ENCODE peak calls at places on chromosome 2, in ten cellular contexts. S is SK-N-SH; V is vagina; Z is HCT116; L is heart left ventricle; Y is CD8-positive, alpha-beta T cell; W is Peyer's patch; I is neural progenitor cell; C is effector memory CD4-positive, alpha-beta T cell; T is uterus. B is an unnamed sample.

GRCh38 chr2:110735366-110735765 is 3.0 kb downstream of the ACOXL start:
- DNase-seq in S (no peak), V (no peak), Z (no peak), L (no peak), Y (no peak), W (no peak), I (no peak), C (no peak), T (no peak), B (no peak)

GRCh38 chr2:221731432-221731831 is 159.3 kb upstream of the EPHA4 start:
- DNase-seq in S (no peak), V (no peak), Z (no peak), L (no peak), Y (no peak), W (no peak), I (peak; percentile 60), C (no peak), T (no peak), B (no peak)

GRCh38 chr2:112198780-112199179 is 56.1 kb downstream of the ZC3H8 start:
- DNase-seq in S (no peak), V (no peak), Z (no peak), L (no peak), Y (no peak), W (no peak), I (no peak), C (no peak), T (no peak), B (no peak)

GRCh38 chr2:48279347-48279746 is 250.6 kb upstream of the STON1 start:
- DNase-seq in S (peak; percentile 11), V (no peak), Z (no peak), L (no peak), Y (no peak), W (no peak), I (peak; percentile 58), C (no peak), T (no peak), B (no peak)

GRCh38 chr2:108542071-108542470 is 7.8 kb downstream of the LIMS1 start:
- DNase-seq in S (no peak), V (no peak), Z (no peak), L (no peak), Y (no peak), W (no peak), I (no peak), C (no peak), T (no peak), B (no peak)

GRCh38 chr2:48562281-48562680 is 32.3 kb downstream of the STON1 start:
- DNase-seq in S (no peak), V (no peak), Z (no peak), L (no peak), Y (no peak), W (no peak), I (no peak), C (no peak), T (no peak), B (no peak)

GRCh38 chr2:127254386-127254981 is 34.4 kb upstream of the CYP27C1 start:
- DNase-seq in S (no peak), V (no peak), Z (no peak), L (no peak), Y (no peak), W (no peak), I (no peak), C (no peak), T (no peak), B (no peak)

GRCh38 chr2:182186132-182186735 is 200.6 kb downstream of the PPP1R1C start:
- DNase-seq in S (peak; percentile 8), V (no peak), Z (peak; percentile 27), L (no peak), Y (no peak), W (no peak), I (peak; percentile 34), C (no peak), T (no peak), B (no peak)

GRCh38 chr2:108594132-108594981 is 60.1 kb downstream of the LIMS1 start:
- DNase-seq in S (no peak), V (no peak), Z (peak; percentile 62), L (no peak), Y (no peak), W (no peak), I (no peak), C (no peak), T (no peak), B (no peak)

GRCh38 chr2:140275427-140275826 is 1495.2 kb upstream of the NXPH2 start:
- DNase-seq in S (no peak), V (no peak), Z (no peak), L (no peak), Y (no peak), W (no peak), I (no peak), C (no peak), T (no peak), B (no peak)

GRCh38 chr2:63055510-63056308 is 5.1 kb downstream of the OTX1 start:
- DNase-seq in S (peak; percentile 71), V (no peak), Z (no peak), L (no peak), Y (no peak), W (no peak), I (peak; percentile 67), C (no peak), T (no peak), B (no peak)

GRCh38 chr2:174902491-174903242 is 102.5 kb downstream of the CHN1 start:
- DNase-seq in S (peak; percentile 46), V (no peak), Z (no peak), L (no peak), Y (no peak), W (no peak), I (no peak), C (no peak), T (no peak), B (no peak)

GRCh38 chr2:207528980-207529329 is 807 bp upstream of the CREB1 start:
- DNase-seq in S (no peak), V (no peak), Z (no peak), L (no peak), Y (peak; percentile 44), W (peak; percentile 52), I (no peak), C (peak; percentile 73), T (peak; percentile 61), B (peak; percentile 62)

GRCh38 chr2:158518083-158518482 is 61.3 kb downstream of the PKP4 start:
- DNase-seq in S (no peak), V (no peak), Z (no peak), L (no peak), Y (no peak), W (no peak), I (peak; percentile 9), C (no peak), T (peak; percentile 25), B (no peak)

GRCh38 chr2:152186257-152186656 is 10.7 kb upstream of the STAM2 start:
- DNase-seq in S (no peak), V (no peak), Z (no peak), L (no peak), Y (no peak), W (no peak), I (no peak), C (no peak), T (no peak), B (no peak)

GRCh38 chr2:54839526-54840255 is 116.2 kb downstream of the EML6 start:
- DNase-seq in S (no peak), V (no peak), Z (no peak), L (no peak), Y (no peak), W (no peak), I (no peak), C (no peak), T (no peak), B (no peak)

GRCh38 chr2:173854840-173855239 is 110.3 kb downstream of the SP3 start:
- DNase-seq in S (no peak), V (no peak), Z (no peak), L (peak; percentile 26), Y (no peak), W (no peak), I (no peak), C (no peak), T (no peak), B (peak; percentile 62)

GRCh38 chr2:234422895-234423505 is 73.9 kb downstream of the ARL4C start:
- DNase-seq in S (no peak), V (no peak), Z (no peak), L (no peak), Y (peak; percentile 53), W (peak; percentile 70), I (no peak), C (peak; percentile 73), T (no peak), B (no peak)
- H3K4me1 ChIP-seq in S (no peaks in the 10 kb centered on the region), V (peaks cover 13% of the 10 kb centered on the region), Z (peaks cover 65% of the 10 kb centered on the region), L (no peaks in the 10 kb centered on the region), Y (peaks cover 83% of the 10 kb centered on the region), W (peaks cover 22% of the 10 kb centered on the region), I (peaks cover 38% of the 10 kb centered on the region), C (peaks cover 79% of the 10 kb centered on the region), T (no peaks in the 10 kb centered on the region), B (no peaks in the 10 kb centered on the region)

DNA sequence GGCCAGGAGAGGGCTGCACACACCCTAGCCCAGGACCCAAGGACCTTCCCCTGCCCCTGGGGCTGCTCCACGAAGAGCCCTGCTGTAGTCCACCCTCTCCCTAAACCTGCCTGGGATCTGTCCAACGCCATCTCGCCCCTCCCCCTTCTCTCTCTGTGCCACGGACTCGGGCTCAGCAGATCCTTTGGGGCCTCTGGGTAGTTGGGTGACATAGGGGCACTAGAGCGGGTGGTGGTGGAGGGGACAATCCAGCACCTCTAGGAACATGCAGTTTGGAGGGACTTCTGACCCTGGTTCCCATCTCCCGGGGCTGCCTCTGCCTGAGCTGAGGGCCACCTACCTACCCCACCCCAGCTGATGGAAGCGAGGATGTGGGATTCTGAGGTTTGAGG is 7.3 kb upstream of the CRYBA2 start:
- DNase-seq in S (peak; percentile 60), V (no peak), Z (no peak), L (no peak), Y (no peak), W (no peak), I (no peak), C (no peak), T (no peak), B (no peak)
- H3K4me3 ChIP-seq in S (no peak overlapping the region), V (no peak overlapping the region), Z (no peak overlapping the region), L (no peak overlapping the region), Y (no peak overlapping the region), W (no peak overlapping the region), I (no peak overlapping the region), C (no peak overlapping the region), T (no peak overlapping the region), B (no peak overlapping the region)

DNA sequence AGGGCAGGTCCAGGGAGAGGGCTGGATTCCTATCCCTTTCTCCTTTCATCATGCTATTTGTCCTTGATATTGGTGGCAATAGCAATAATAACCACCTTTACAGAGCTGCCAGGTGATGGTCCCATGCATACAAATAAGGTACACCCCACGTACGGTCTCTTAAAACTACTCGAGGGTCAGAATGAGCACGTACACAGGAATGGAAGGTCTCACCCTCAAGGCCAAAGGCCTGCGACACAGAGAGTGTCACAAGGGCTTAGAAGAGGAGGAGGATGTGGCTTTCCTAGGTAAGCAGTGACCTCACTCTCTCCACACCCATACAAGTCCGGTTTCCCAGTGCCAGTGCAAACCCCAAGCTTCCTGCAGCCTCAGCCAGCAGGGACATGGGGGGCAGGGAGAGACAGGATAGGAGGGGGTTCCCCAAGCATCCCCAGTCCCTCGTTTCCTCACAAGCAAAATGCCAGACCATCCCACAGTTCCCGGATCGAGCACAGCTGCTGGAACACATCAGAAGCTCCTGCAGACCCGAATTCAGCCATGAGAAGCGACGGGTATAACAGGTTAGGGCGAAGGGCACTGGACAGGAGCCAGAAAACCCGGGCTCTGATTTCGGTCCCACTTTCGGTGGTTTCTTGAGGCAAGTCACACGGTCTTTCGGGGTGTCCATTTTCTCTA is 49.2 kb downstream of the PLB1 start:
- DNase-seq in S (no peak), V (no peak), Z (no peak), L (no peak), Y (no peak), W (no peak), I (no peak), C (no peak), T (no peak), B (no peak)
- H3K4me1 ChIP-seq in S (peaks cover 13% of the 10 kb centered on the region), V (peaks cover 13% of the 10 kb centered on the region), Z (no peaks in the 10 kb centered on the region), L (no peaks in the 10 kb centered on the region), Y (peaks cover 20% of the 10 kb centered on the region), W (peaks cover 19% of the 10 kb centered on the region), I (peaks cover 23% of the 10 kb centered on the region), C (peaks cover 25% of the 10 kb centered on the region), T (no peaks in the 10 kb centered on the region), B (no peaks in the 10 kb centered on the region)

GRCh38 chr2:145304501-145304900 is 784.6 kb upstream of the ZEB2 start:
- DNase-seq in S (no peak), V (no peak), Z (no peak), L (no peak), Y (no peak), W (no peak), I (peak; percentile 77), C (no peak), T (no peak), B (no peak)
- H3K4me3 ChIP-seq in S (no peak overlapping the region), V (no peak overlapping the region), Z (no peak overlapping the region), L (no peak overlapping the region), Y (no peak overlapping the region), W (no peak overlapping the region), I (no peak overlapping the region), C (no peak overlapping the region), T (no peak overlapping the region), B (no peak overlapping the region)

B was measured in right atrium auricular region.